ENCODE peak calls at places on chromosomes 13 and 19, in seven cellular contexts. K, F, L, M, Z, C and J are unnamed samples.

GRCh38 chr13:43744630-43745029 is 42.1 kb downstream of the ENOX1 start:
- DNase-seq in M (peak; percentile 4), Z (no peak), K (no peak), C (no peak), F (no peak), L (no peak), J (no peak)

GRCh38 chr19:39166571-39167391 is 30.0 kb upstream of the NCCRP1 start:
- DNase-seq in C (peak; percentile 92), K (no peak), Z (no peak), M (no peak), L (no peak), F (peak; percentile 88), J (no peak)

GRCh38 chr13:36919833-36920611 is at the start of gene SMAD9:
- DNase-seq in C (peak; percentile 64), M (peak; percentile 67), Z (peak; percentile 74), L (no peak), F (peak; percentile 77), K (peak; percentile 48), J (peak; percentile 87)

GRCh38 chr13:111409413-111409812 is 89.0 kb downstream of the TEX29 start:
- DNase-seq in L (no peak), F (no peak), Z (no peak), M (no peak), C (no peak), K (no peak), J (no peak)

GRCh38 chr13:112725346-112726017 is 35.6 kb downstream of the ATP11A start:
- DNase-seq in L (peak; percentile 50), K (no peak), C (no peak), M (peak; percentile 62), F (no peak), Z (no peak), J (no peak)

GRCh38 chr19:21474671-21475181 is 30.7 kb upstream of the ZNF429 start:
- DNase-seq in K (peak; percentile 32), L (peak; percentile 4), Z (peak; percentile 84), M (peak; percentile 31), F (peak; percentile 84), C (peak; percentile 77), J (peak; percentile 14)

GRCh38 chr13:99746857-99747710 is 224.5 kb downstream of the ZIC5 start:
- DNase-seq in M (no peak), F (no peak), Z (no peak), C (peak; percentile 9), K (no peak), L (no peak), J (no peak)

GRCh38 chr13:65856464-65856863 is 1373.7 kb downstream of the PCDH9 start:
- DNase-seq in K (peak; percentile 67), M (peak; percentile 80), Z (no peak), C (no peak), F (no peak), L (no peak), J (no peak)

GRCh38 chr13:51246411-51247298 is 24.5 kb downstream of the FAM124A start:
- DNase-seq in C (no peak), Z (no peak), M (no peak), K (no peak), F (no peak), L (peak; percentile 10), J (no peak)

GRCh38 chr13:79780240-79780639 is 299.3 kb downstream of the NDFIP2 start:
- DNase-seq in C (no peak), M (peak; percentile 42), F (no peak), Z (no peak), L (no peak), K (peak; percentile 34), J (no peak)

GRCh38 chr19:315811-316210 is 24.6 kb upstream of the PLPP2 start:
- DNase-seq in C (no peak), F (no peak), L (no peak), Z (no peak), M (no peak), K (no peak), J (no peak)
- H3K36me3 ChIP-seq in C (no peaks in the 10 kb centered on the region), F (peaks cover 4% of the 10 kb centered on the region), L (no peaks in the 10 kb centered on the region), Z (peaks cover 14% of the 10 kb centered on the region), M (peaks cover 53% of the 10 kb centered on the region), K (peaks cover 49% of the 10 kb centered on the region), J (peaks cover 11% of the 10 kb centered on the region)

GRCh38 chr13:110211735-110212134 is 95.2 kb downstream of the COL4A1 start:
- DNase-seq in K (no peak), C (no peak), F (no peak), L (no peak), M (no peak), Z (no peak), J (no peak)
- H3K4me3 ChIP-seq in K (no peak overlapping the region), C (no peak overlapping the region), F (no peak overlapping the region), L (no peak overlapping the region), M (no peak overlapping the region), Z (no peak overlapping the region), J (no peak overlapping the region)

GRCh38 chr13:110036060-110036459 is 249.7 kb upstream of the IRS2 start:
- DNase-seq in M (no peak), C (no peak), K (no peak), L (no peak), F (no peak), Z (no peak), J (no peak)
- H3K27me3 ChIP-seq in M (no peaks in the 10 kb centered on the region), C (no peaks in the 10 kb centered on the region), K (no peaks in the 10 kb centered on the region), L (no peaks in the 10 kb centered on the region), F (no peaks in the 10 kb centered on the region), Z (no peaks in the 10 kb centered on the region), J (no peaks in the 10 kb centered on the region)

DNA sequence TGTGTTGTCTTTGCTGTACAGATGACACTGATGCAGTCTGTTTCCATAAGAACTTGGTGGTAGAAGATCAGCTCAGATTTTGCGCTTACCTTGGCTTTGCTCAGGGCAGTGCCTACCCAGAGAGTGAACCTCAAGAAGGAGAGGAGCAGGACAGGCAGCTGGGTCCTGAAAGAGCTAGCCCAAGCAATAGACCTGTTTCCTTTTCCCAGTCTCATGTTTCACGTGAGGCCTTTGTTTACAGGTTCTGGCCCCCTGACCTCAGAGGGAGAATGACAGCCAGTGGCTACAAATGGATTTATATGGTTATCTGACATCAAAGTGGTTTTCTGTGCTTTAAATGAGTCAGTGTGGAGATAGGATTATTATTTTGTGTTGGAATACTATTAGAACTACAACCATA is 40.1 kb downstream of the METTL21C start:
- DNase-seq in F (no peak), K (no peak), C (no peak), L (no peak), M (no peak), Z (peak; percentile 11), J (no peak)
- H3K36me3 ChIP-seq in F (no peaks in the 10 kb centered on the region), K (peaks cover 10% of the 10 kb centered on the region), C (peaks cover 7% of the 10 kb centered on the region), L (peaks cover 3% of the 10 kb centered on the region), M (peaks cover 18% of the 10 kb centered on the region), Z (peaks cover 2% of the 10 kb centered on the region), J (peaks cover 72% of the 10 kb centered on the region)

GRCh38 chr13:110381029-110381360 is 73.9 kb downstream of the COL4A2 start:
- DNase-seq in F (no peak), K (no peak), L (no peak), Z (no peak), C (no peak), M (no peak), J (no peak)
- H3K4me3 ChIP-seq in F (no peak overlapping the region), K (no peak overlapping the region), L (no peak overlapping the region), Z (no peak overlapping the region), C (no peak overlapping the region), M (no peak overlapping the region), J (no peak overlapping the region)